ENCODE peak calls at places on chromosomes 2 and 18, in four cellular contexts. Y, T, W and L are unnamed samples.

GRCh38 chr2:46574457-46575354 is 95.3 kb downstream of the TMEM247 start:
- DNase-seq in Y (no peak), T (no peak), W (no peak), L (no peak)

GRCh38 chr2:112110966-112111365 is 27.2 kb upstream of the FBLN7 start:
- DNase-seq in Y (no peak), T (no peak), W (no peak), L (no peak)

GRCh38 chr2:121071058-121071504 is 213.9 kb downstream of the TFCP2L1 start:
- DNase-seq in Y (peak; percentile 90), T (peak; percentile 83), W (peak; percentile 19), L (peak; percentile 93)

GRCh38 chr2:191571163-191571769 is 106.7 kb upstream of the NABP1 start:
- DNase-seq in Y (no peak), T (peak; percentile 48), W (peak; percentile 36), L (no peak)

GRCh38 chr2:21944536-21944935 is 820.8 kb downstream of the TDRD15 start:
- DNase-seq in Y (no peak), T (no peak), W (no peak), L (no peak)

GRCh38 chr18:22591231-22591630 is 173.5 kb upstream of the CTAGE1 start:
- DNase-seq in Y (no peak), T (no peak), W (no peak), L (peak; percentile 32)

GRCh38 chr2:168157926-168158325 is 89.5 kb downstream of the STK39 start:
- DNase-seq in Y (no peak), T (no peak), W (no peak), L (no peak)

GRCh38 chr2:946073-947005 is 4.3 kb upstream of the SNTG2 start:
- DNase-seq in Y (no peak), T (no peak), W (no peak), L (no peak)

GRCh38 chr2:158967114-158967730 is 1.2 kb upstream of the TANC1 start:
- DNase-seq in Y (peak; percentile 32), T (no peak), W (no peak), L (no peak)

GRCh38 chr2:150339951-150340350 is 147.5 kb downstream of the RND3 start:
- DNase-seq in Y (peak; percentile 33), T (no peak), W (no peak), L (no peak)

GRCh38 chr2:50396301-50396637 is 635.7 kb downstream of the NRXN1 start:
- DNase-seq in Y (no peak), T (no peak), W (no peak), L (no peak)

GRCh38 chr2:26528870-26529269 is 50.9 kb upstream of the OTOF start:
- DNase-seq in Y (no peak), T (no peak), W (no peak), L (no peak)

GRCh38 chr2:203809084-203809521 is 58.5 kb upstream of the CTLA4 start:
- DNase-seq in Y (no peak), T (peak; percentile 36), W (no peak), L (no peak)

GRCh38 chr2:100776445-100776844 is 43.5 kb upstream of the NPAS2 start:
- DNase-seq in Y (no peak), T (no peak), W (no peak), L (no peak)

GRCh38 chr2:101696272-101697123 is 1.0 kb upstream of the MAP4K4 start:
- DNase-seq in Y (no peak), T (no peak), W (no peak), L (peak; percentile 70)

GRCh38 chr2:14324308-14324707 is 308.2 kb upstream of the LRATD1 start:
- DNase-seq in Y (no peak), T (no peak), W (no peak), L (no peak)

GRCh38 chr2:121992700-121993099 is 237.2 kb downstream of the TSN start:
- DNase-seq in Y (no peak), T (no peak), W (no peak), L (no peak)

GRCh38 chr18:9986156-9986930 is 72.5 kb downstream of the VAPA start:
- DNase-seq in Y (no peak), T (no peak), W (no peak), L (no peak)

GRCh38 chr2:55519908-55520885 is 679 bp downstream of the CFAP36 start:
- DNase-seq in Y (peak; percentile 49), T (peak; percentile 57), W (no peak), L (no peak)

GRCh38 chr2:9331704-9332103 is 91.6 kb downstream of the ITGB1BP1 start:
- DNase-seq in Y (no peak), T (no peak), W (no peak), L (no peak)

GRCh38 chr2:54610700-54611099 is 112.8 kb upstream of the EML6 start:
- DNase-seq in Y (no peak), T (no peak), W (no peak), L (no peak)

GRCh38 chr2:55581435-55581834 is 36.0 kb downstream of the PPP4R3B start:
- DNase-seq in Y (peak; percentile 19), T (peak; percentile 36), W (peak; percentile 21), L (no peak)

GRCh38 chr2:66984864-66985263 is 412.3 kb upstream of the ETAA1 start:
- DNase-seq in Y (no peak), T (no peak), W (no peak), L (no peak)

GRCh38 chr18:45850021-45850420 is 24.5 kb downstream of the SIGLEC15 start:
- DNase-seq in Y (no peak), T (peak; percentile 42), W (no peak), L (no peak)

GRCh38 chr2:24493713-24494112 is 2.7 kb downstream of the NCOA1 start:
- DNase-seq in Y (no peak), T (no peak), W (no peak), L (no peak)

GRCh38 chr2:86295071-86295470 is 42.4 kb downstream of the REEP1 start:
- DNase-seq in Y (no peak), T (no peak), W (no peak), L (no peak)

GRCh38 chr2:39141346-39142011 is 20.6 kb upstream of the SOS1 start:
- DNase-seq in Y (peak; percentile 29), T (peak; percentile 3), W (no peak), L (no peak)

GRCh38 chr2:79972661-79973060 is 331.9 kb downstream of the LRRTM1 start:
- DNase-seq in Y (no peak), T (no peak), W (no peak), L (no peak)

GRCh38 chr18:47522359-47522758 is 270.9 kb upstream of the SKOR2 start:
- DNase-seq in Y (no peak), T (no peak), W (no peak), L (no peak)

GRCh38 chr2:158722266-158723105 is 72.6 kb upstream of the DAPL1 start:
- DNase-seq in Y (no peak), T (no peak), W (no peak), L (no peak)

GRCh38 chr2:180823546-180824141 is 156.8 kb upstream of the UBE2E3 start:
- DNase-seq in Y (no peak), T (no peak), W (no peak), L (no peak)

GRCh38 chr2:63064197-63064596 is 13.6 kb downstream of the OTX1 start:
- DNase-seq in Y (no peak), T (no peak), W (no peak), L (no peak)

GRCh38 chr2:9714630-9715214 is 83.9 kb upstream of the YWHAQ start:
- DNase-seq in Y (no peak), T (no peak), W (no peak), L (peak; percentile 53)

GRCh38 chr2:916935-917334 is 33.7 kb upstream of the SNTG2 start:
- DNase-seq in Y (no peak), T (no peak), W (no peak), L (no peak)

GRCh38 chr18:79367480-79367879 is 28.2 kb upstream of the NFATC1 start:
- DNase-seq in Y (no peak), T (no peak), W (no peak), L (no peak)

GRCh38 chr18:26875040-26875654 is 9.6 kb upstream of the AQP4 start:
- DNase-seq in Y (no peak), T (no peak), W (no peak), L (no peak)

DNA sequence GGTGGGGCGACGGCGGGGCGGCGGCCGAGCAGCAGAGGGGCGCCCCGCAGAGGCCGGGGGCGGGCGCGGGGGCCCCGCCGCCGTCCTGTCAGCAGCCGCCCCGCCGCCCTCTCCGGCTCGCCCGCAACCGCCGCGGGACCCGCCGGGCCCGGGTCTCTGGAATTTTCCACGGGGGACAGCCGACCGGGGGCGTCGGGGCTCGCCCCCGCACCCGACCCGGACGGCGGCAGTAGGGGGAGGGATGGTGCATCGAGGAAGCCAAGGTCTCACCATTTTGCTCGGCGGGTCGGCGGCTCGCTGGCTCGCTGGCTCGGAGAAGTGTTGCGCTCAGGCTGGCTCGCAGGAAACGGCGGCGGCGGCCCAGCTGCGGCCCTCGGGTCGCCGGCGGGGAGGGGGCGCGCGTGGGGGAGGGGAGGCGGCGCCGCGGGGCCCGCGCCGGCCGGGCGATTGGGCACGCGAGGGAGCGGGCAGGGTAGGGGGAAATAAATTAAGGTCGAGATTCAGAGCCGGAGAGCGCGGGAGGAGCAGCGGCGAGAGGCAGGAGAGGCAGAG is 401 bp downstream of the PPP3R1 start:
- DNase-seq in Y (peak; percentile 71), T (peak; percentile 72), W (no peak), L (peak; percentile 81)
- H3K4me1 ChIP-seq in Y (peaks cover 18% of the 10 kb centered on the region), T (peaks cover 39% of the 10 kb centered on the region), W (peaks cover 22% of the 10 kb centered on the region), L (peaks cover 3% of the 10 kb centered on the region)

GRCh38 chr2:61149074-61149473 is 12.9 kb upstream of the C2orf74 start:
- DNase-seq in Y (no peak), T (no peak), W (no peak), L (no peak)

GRCh38 chr2:61144697-61145268 is 17.2 kb upstream of the C2orf74 start:
- DNase-seq in Y (peak; percentile 94), T (peak; percentile 99), W (no peak), L (peak; percentile 98)

GRCh38 chr2:61151434-61151833 is 10.6 kb upstream of the C2orf74 start:
- DNase-seq in Y (no peak), T (no peak), W (no peak), L (no peak)

GRCh38 chr2:61141151-61141550 is 20.8 kb upstream of the C2orf74 start:
- DNase-seq in Y (no peak), T (no peak), W (no peak), L (no peak)

DNA sequence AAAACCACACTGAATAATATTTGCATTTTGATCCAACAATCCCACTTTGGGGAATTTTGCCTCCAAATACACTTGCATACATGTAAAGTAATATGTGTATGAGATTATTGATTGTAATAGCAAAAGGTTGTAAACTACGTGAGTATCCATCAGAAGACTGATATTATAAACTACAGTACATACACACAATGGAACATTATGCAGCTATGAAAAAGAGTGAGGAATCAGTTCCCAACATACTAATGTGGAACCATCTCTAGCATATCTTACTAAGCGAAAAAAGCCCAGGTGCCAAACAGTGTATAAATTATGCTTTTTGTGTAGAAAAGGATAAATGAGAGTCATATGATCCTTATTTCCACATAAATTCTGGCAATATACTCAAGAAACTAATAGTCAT is 16.0 kb upstream of the C2orf74 start:
- DNase-seq in Y (no peak), T (no peak), W (no peak), L (no peak)
- H3K4me3 ChIP-seq in Y (peak overlapping the region; percentile 64), T (no peak overlapping the region), W (no peak overlapping the region), L (no peak overlapping the region)

GRCh38 chr2:133363884-133364283 is 204.4 kb downstream of the NCKAP5 start:
- DNase-seq in Y (no peak), T (no peak), W (no peak), L (no peak)

GRCh38 chr2:133364636-133365035 is 203.6 kb downstream of the NCKAP5 start:
- DNase-seq in Y (no peak), T (no peak), W (no peak), L (no peak)

GRCh38 chr2:133360882-133361281 is 207.4 kb downstream of the NCKAP5 start:
- DNase-seq in Y (no peak), T (no peak), W (no peak), L (no peak)

GRCh38 chr2:133362061-133362476 is 206.2 kb downstream of the NCKAP5 start:
- DNase-seq in Y (no peak), T (no peak), W (no peak), L (no peak)

GRCh38 chr2:133365117-133365516 is 203.1 kb downstream of the NCKAP5 start:
- DNase-seq in Y (no peak), T (no peak), W (no peak), L (no peak)
- H3K27ac ChIP-seq in Y (no peak overlapping the region), T (no peak overlapping the region), W (no peak overlapping the region), L (no peak overlapping the region)

GRCh38 chr2:174614261-174614660 is 16.7 kb upstream of the WIPF1 start:
- DNase-seq in Y (no peak), T (no peak), W (no peak), L (no peak)
- H3K4me1 ChIP-seq in Y (peaks cover 15% of the 10 kb centered on the region), T (no peaks in the 10 kb centered on the region), W (peaks cover 2% of the 10 kb centered on the region), L (peaks cover 16% of the 10 kb centered on the region)